ENCODE peak calls at places on chromosomes 6 and 20, in four cellular contexts. U is heart left ventricle, H is cardiac muscle cell, V is Peyer's patch. G is an unnamed sample.

GRCh38 chr6:105087571-105088211 is 92.1 kb downstream of the POPDC3 start:
- DNase-seq in H (peak; percentile 69), V (no peak), U (no peak), G (peak; percentile 37)

GRCh38 chr20:54197621-54198604 is 10.0 kb upstream of the PFDN4 start:
- DNase-seq in H (no peak), V (no peak), U (no peak), G (no peak)

GRCh38 chr20:63345328-63346100 is 15.6 kb downstream of the CHRNA4 start:
- DNase-seq in V (no peak), H (no peak), U (peak; percentile 40), G (no peak)

GRCh38 chr20:50625986-50626677 is 65.2 kb downstream of the RIPOR3 start:
- DNase-seq in U (peak; percentile 69), V (no peak), H (peak; percentile 71), G (no peak)

GRCh38 chr6:71139249-71139648 is 149.4 kb upstream of the OGFRL1 start:
- DNase-seq in H (no peak), V (no peak), U (no peak), G (no peak)

GRCh38 chr6:3489032-3489757 is 32.3 kb upstream of the SLC22A23 start:
- DNase-seq in V (no peak), H (no peak), U (peak; percentile 23), G (no peak)

GRCh38 chr20:50288128-50288623 is 97.5 kb downstream of the CEBPB start:
- DNase-seq in H (no peak), V (no peak), U (no peak), G (no peak)

GRCh38 chr6:53999088-53999755 is 112.0 kb upstream of the MLIP start:
- DNase-seq in V (no peak), H (no peak), U (no peak), G (no peak)

GRCh38 chr6:6725834-6726194 is 137.3 kb downstream of the LY86 start:
- DNase-seq in V (no peak), U (no peak), H (no peak), G (no peak)

GRCh38 chr20:45998761-45999160 is 9.9 kb upstream of the MMP9 start:
- DNase-seq in V (peak; percentile 37), U (no peak), H (no peak), G (no peak)

GRCh38 chr6:126701799-126702198 is 361.9 kb downstream of the CENPW start:
- DNase-seq in U (no peak), V (no peak), H (no peak), G (no peak)

GRCh38 chr6:139367810-139368321 is 6.6 kb downstream of the CITED2 start:
- DNase-seq in U (no peak), H (peak; percentile 51), V (no peak), G (no peak)

GRCh38 chr20:10280016-10280908 is 61.6 kb downstream of the SNAP25 start:
- DNase-seq in H (no peak), V (no peak), U (no peak), G (no peak)

GRCh38 chr20:37976862-37977261 is 56.4 kb downstream of the TTI1 start:
- DNase-seq in U (no peak), V (no peak), H (peak; percentile 25), G (no peak)

GRCh38 chr20:40286991-40287531 is 402.0 kb downstream of the MAFB start:
- DNase-seq in H (no peak), U (peak; percentile 76), V (no peak), G (no peak)

GRCh38 chr6:65289491-65289890 is 417.5 kb downstream of the EYS start:
- DNase-seq in H (no peak), U (no peak), V (no peak), G (no peak)

GRCh38 chr6:139905404-139906052 is 531.1 kb upstream of the CITED2 start:
- DNase-seq in H (no peak), U (no peak), V (no peak), G (no peak)

GRCh38 chr6:33412140-33413009 is 1.6 kb downstream of the PHF1 start:
- DNase-seq in U (no peak), H (no peak), V (no peak), G (no peak)

GRCh38 chr6:33082702-33083101 is 6.9 kb downstream of the HLA-DPB1 start:
- DNase-seq in H (peak; percentile 49), V (no peak), U (no peak), G (no peak)

GRCh38 chr20:57481281-57481711 is 43.6 kb downstream of the CTCFL start:
- DNase-seq in H (no peak), U (no peak), V (no peak), G (no peak)

GRCh38 chr20:57484772-57485171 is 40.2 kb downstream of the CTCFL start:
- DNase-seq in U (no peak), H (no peak), V (no peak), G (no peak)

GRCh38 chr20:57482148-57482547 is 42.8 kb downstream of the CTCFL start:
- DNase-seq in H (no peak), U (no peak), V (no peak), G (no peak)

GRCh38 chr20:57482796-57483195 is 42.1 kb downstream of the CTCFL start:
- DNase-seq in V (no peak), U (no peak), H (no peak), G (no peak)

DNA sequence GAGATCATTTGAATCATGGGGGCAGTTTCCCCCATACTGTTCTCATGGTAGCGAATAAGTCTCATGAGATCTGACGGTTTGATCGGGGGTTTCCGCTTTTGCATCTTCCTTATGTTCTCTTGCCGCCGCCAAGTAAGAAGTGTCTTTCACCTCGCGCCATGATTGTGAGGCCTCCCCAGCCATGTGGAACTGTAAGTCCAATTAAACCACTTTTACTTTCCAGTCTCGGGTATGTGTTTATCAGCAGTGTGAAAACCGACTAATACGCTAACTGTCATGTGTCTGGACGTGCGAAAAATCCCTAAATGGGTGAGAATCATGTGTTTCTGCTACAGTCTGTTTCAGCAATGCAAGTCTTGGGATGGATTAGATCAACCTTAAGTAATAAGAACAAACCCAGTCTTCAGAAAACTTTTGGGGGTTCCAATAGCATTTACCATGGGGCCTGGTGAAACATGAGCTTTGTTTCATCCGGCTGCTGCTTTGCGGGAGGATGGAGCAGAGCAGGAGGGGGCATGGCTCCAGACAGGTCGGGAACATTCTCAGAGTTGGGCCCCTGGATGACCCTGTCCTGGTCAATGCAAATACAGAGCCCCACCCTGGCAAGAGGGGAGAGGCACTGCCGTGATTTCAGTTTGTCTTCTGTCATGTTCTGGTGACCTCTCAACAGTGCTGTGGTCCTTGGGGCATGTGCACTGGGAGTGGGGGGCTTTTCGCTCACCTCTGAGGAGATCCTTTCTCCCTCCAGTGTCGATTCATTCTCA is 41.5 kb downstream of the CTCFL start:
- DNase-seq in V (no peak), U (no peak), H (no peak), G (no peak)
- H3K4me3 ChIP-seq in V (no peak overlapping the region), U (no peak overlapping the region), H (no peak overlapping the region), G (no peak overlapping the region)

GRCh38 chr20:49281913-49282467 is 4.1 kb upstream of the ZNFX1 start:
- DNase-seq in U (no peak), H (no peak), V (no peak), G (no peak)
- H3K27ac ChIP-seq in U (no peak overlapping the region), H (no peak overlapping the region), V (no peak overlapping the region), G (no peak overlapping the region)

GRCh38 chr6:4884646-4885427 is 108.6 kb downstream of the CDYL start:
- DNase-seq in U (no peak), V (no peak), H (no peak), G (no peak)

GRCh38 chr6:4883298-4883697 is 107.1 kb downstream of the CDYL start:
- DNase-seq in H (no peak), U (no peak), V (no peak), G (no peak)

GRCh38 chr6:4889701-4890100 is 113.5 kb downstream of the CDYL start:
- DNase-seq in V (no peak), U (no peak), H (no peak), G (no peak)

GRCh38 chr6:4888841-4889240 is 112.6 kb downstream of the CDYL start:
- DNase-seq in U (no peak), H (no peak), V (no peak), G (no peak)

DNA sequence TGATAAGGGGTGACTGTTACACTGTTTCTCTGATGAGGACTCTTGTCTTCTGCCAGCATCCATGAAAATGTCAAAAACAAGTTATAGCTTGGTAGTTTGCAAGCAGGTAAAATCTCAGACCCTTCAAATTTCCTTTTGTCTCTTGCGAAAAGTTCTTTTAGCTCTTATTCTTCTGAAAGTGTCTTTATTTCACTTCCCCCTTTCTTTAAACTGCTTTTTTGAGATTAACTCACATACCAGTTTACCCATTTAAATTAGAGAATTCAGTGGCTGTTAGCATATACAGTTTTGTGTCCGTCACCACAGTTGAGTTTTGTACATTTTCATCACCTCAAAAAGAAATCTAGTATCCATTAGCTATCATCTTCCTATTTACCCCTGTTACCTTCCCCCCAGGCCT is 109.3 kb downstream of the CDYL start:
- DNase-seq in V (no peak), U (no peak), H (no peak), G (no peak)
- H3K4me1 ChIP-seq in V (no peaks in the 10 kb centered on the region), U (peaks cover 35% of the 10 kb centered on the region), H (peaks cover 7% of the 10 kb centered on the region), G (no peaks in the 10 kb centered on the region)

GRCh38 chr6:27605401-27606342 is 132.8 kb upstream of the ZNF184 start:
- DNase-seq in V (no peak), H (peak; percentile 62), U (no peak), G (no peak)
- H3K4me3 ChIP-seq in V (no peak overlapping the region), H (peak overlapping the region; percentile 52), U (no peak overlapping the region), G (peak overlapping the region; percentile 20)